ENCODE peak calls at places on chromosomes 13 and 19, in eight cellular contexts. S, D, U, L, I, E, F and V are unnamed samples.

GRCh38 chr19:308471-309205 is 17.4 kb upstream of the PLPP2 start:
- DNase-seq in S (no peak), D (no peak), U (peak), L (no peak), I (no peak), E (no peak), F (no peak), V (no peak)

GRCh38 chr19:14337510-14337909 is 43.7 kb upstream of the ADGRE5 start:
- DNase-seq in S (no peak), D (peak), U (no peak), L (no peak), I (peak), E (no peak), F (no peak), V (no peak)

GRCh38 chr19:10115392-10116084 is 4.0 kb downstream of the P2RY11 start:
- DNase-seq in S (no peak), D (peak), U (no peak), L (no peak), I (no peak), E (no peak), F (no peak), V (no peak)

GRCh38 chr13:63408227-63409202 is 1992.9 kb upstream of the PCDH20 start:
- DNase-seq in S (peak), D (no peak), U (no peak), L (no peak), I (no peak), E (peak), F (peak), V (peak)

GRCh38 chr13:101763191-101763590 is 310.7 kb downstream of the ITGBL1 start:
- DNase-seq in S (peak), D (peak), U (no peak), L (no peak), I (no peak), E (no peak), F (peak), V (no peak)

GRCh38 chr13:106612688-106613087 is 44.8 kb upstream of the ARGLU1 start:
- DNase-seq in S (no peak), D (no peak), U (peak), L (peak), I (peak), E (peak), F (no peak), V (peak)

GRCh38 chr13:83498486-83499190 is 383.6 kb downstream of the SLITRK1 start:
- DNase-seq in S (peak), D (peak), U (no peak), L (no peak), I (no peak), E (peak), F (peak), V (peak)

GRCh38 chr19:38725469-38726283 is 18.6 kb downstream of the CAPN12 start:
- DNase-seq in S (no peak), D (no peak), U (no peak), L (no peak), I (no peak), E (no peak), F (no peak), V (no peak)

GRCh38 chr19:36674201-36674600 is 7.6 kb upstream of the ZNF461 start:
- DNase-seq in S (no peak), D (no peak), U (no peak), L (no peak), I (no peak), E (no peak), F (no peak), V (no peak)

GRCh38 chr19:17021328-17021727 is 5.3 kb downstream of the CPAMD8 start:
- DNase-seq in S (no peak), D (no peak), U (no peak), L (no peak), I (no peak), E (no peak), F (no peak), V (no peak)

GRCh38 chr13:70043685-70044084 is 63.9 kb upstream of the ATXN8OS start:
- DNase-seq in S (peak), D (peak), U (no peak), L (no peak), I (no peak), E (no peak), F (peak), V (no peak)

GRCh38 chr13:73765651-73766384 is 368.4 kb downstream of the KLF12 start:
- DNase-seq in S (peak), D (no peak), U (peak), L (peak), I (peak), E (peak), F (peak), V (peak)

DNA sequence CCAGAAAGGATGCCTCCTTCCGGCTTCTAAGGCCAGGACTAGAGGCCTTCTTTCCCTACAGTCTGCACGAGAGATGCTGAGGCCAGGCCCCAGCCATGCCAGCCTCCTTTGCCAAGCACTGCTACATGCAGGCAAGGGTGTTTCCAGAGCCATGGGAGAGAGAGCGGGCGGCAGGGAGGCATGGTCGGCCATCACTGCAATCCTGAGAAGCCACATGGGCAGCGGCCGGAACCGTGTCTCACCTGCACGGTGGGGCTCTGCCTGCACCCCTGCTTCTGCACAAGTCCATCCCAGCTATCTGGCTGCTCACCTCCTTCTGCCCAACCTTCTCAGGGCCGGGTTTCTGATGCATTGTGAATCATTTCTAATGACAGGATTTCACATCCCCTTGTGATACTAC is 35.1 kb downstream of the TSHZ3 start:
- DNase-seq in S (no peak), D (peak), U (no peak), L (no peak), I (no peak), E (no peak), F (no peak), V (no peak)
- H3K4me3 ChIP-seq in S (no peak), D (no peak), U (no peak), L (no peak), I (no peak), E (no peak), F (no peak), V (no peak)

DNA sequence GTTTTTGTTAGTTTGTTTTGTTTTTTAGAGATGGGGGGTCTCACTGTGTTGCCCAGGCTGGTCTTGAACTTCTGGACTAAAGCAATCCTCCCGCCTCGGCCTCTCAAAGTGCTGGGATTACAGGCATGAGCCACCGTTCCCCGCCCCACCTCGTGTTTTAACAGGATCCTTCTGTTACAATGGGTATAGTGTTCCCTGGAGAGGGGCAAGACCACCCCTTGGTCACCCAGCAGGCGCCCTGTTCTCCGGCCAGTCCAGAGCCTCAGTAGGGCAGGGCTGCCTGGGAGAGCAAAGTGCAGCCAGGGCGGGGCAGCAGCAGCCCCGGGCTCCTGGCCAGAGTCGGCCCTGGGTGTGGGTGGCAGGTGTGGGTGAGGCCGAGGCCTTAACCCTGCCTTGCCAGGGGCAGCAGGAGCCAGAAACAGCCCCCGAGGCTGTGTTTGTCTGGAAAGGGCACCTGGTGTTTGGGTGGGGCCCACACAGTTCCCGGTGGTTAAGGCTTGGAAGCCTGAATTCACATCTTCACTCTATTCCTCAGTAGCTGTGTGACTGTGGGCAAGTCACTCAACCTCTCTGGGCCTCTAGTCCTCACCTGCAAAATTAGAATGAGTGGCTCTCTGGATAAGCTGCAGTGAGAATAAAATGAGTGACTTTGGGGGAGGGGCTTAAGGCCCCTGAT is 7.2 kb downstream of the VASP start:
- DNase-seq in S (no peak), D (no peak), U (peak), L (peak), I (peak), E (no peak), F (no peak), V (no peak)
- H3K27ac ChIP-seq in S (no peak), D (peak), U (peak), L (peak), I (peak), E (no peak), F (no peak), V (no peak)

GRCh38 chr13:94328336-94329041 is 151.0 kb downstream of the DCT start:
- DNase-seq in S (no peak), D (no peak), U (no peak), L (no peak), I (no peak), E (no peak), F (no peak), V (no peak)

GRCh38 chr13:94325148-94325528 is 154.3 kb downstream of the DCT start:
- DNase-seq in S (no peak), D (no peak), U (no peak), L (no peak), I (no peak), E (no peak), F (no peak), V (no peak)

GRCh38 chr13:94325660-94326059 is 153.8 kb downstream of the DCT start:
- DNase-seq in S (peak), D (no peak), U (no peak), L (no peak), I (no peak), E (peak), F (peak), V (peak)

GRCh38 chr13:94329277-94329676 is 150.2 kb downstream of the DCT start:
- DNase-seq in S (peak), D (no peak), U (no peak), L (no peak), I (no peak), E (peak), F (peak), V (peak)

DNA sequence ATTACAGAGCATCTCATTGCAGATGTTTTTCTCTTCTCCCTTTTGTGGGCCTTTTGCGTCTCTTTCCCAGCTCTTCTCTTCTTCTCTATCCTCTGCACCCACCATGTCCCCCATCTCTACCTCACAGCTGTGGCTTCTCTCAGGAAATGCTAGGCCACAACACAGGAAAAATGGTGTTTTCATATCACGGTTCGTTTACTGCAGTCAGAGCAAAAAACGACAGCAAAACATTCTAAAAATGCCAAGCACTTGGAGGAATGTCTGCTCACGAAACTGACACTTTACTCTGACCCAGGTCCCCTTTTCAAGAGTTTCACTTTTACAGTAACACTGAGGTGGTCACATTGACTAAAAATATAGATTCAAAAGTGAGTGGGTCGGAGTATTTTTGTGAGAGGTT is 152.2 kb downstream of the DCT start:
- DNase-seq in S (peak), D (no peak), U (no peak), L (no peak), I (no peak), E (no peak), F (peak), V (no peak)
- H3K4me3 ChIP-seq in S (no peak), D (no peak), U (no peak), L (no peak), I (no peak), E (no peak), F (no peak), V (no peak)

GRCh38 chr19:8451885-8452284 is 7.1 kb downstream of the HNRNPM start:
- DNase-seq in S (peak), D (peak), U (no peak), L (no peak), I (peak), E (peak), F (peak), V (peak)
- H3K27ac ChIP-seq in S (no peak), D (peak), U (no peak), L (no peak), I (peak), E (no peak), F (peak), V (no peak)

GRCh38 chr13:37075164-37075563 is 15.7 kb upstream of the SUPT20H start:
- DNase-seq in S (no peak), D (no peak), U (no peak), L (no peak), I (no peak), E (no peak), F (no peak), V (no peak)
- H3K4me3 ChIP-seq in S (no peak), D (no peak), U (no peak), L (no peak), I (no peak), E (no peak), F (no peak), V (no peak)

GRCh38 chr19:30685601-30686000 is 313.4 kb downstream of the ZNF536 start:
- DNase-seq in S (no peak), D (no peak), U (no peak), L (no peak), I (no peak), E (no peak), F (no peak), V (no peak)

GRCh38 chr19:30686252-30686762 is 314.1 kb downstream of the ZNF536 start:
- DNase-seq in S (peak), D (no peak), U (no peak), L (no peak), I (peak), E (no peak), F (peak), V (no peak)

GRCh38 chr19:30682576-30683536 is 310.7 kb downstream of the ZNF536 start:
- DNase-seq in S (peak), D (peak), U (peak), L (peak), I (peak), E (peak), F (peak), V (peak)

GRCh38 chr19:30686911-30687566 is 314.9 kb downstream of the ZNF536 start:
- DNase-seq in S (no peak), D (no peak), U (no peak), L (no peak), I (no peak), E (no peak), F (no peak), V (no peak)

GRCh38 chr19:30684613-30685012 is 312.4 kb downstream of the ZNF536 start:
- DNase-seq in S (no peak), D (no peak), U (no peak), L (no peak), I (no peak), E (no peak), F (no peak), V (no peak)
- H3K27ac ChIP-seq in S (no peak), D (no peak), U (no peak), L (no peak), I (no peak), E (no peak), F (no peak), V (no peak)